ENCODE peak calls at places on chromosomes 3 and 15, in nine cellular contexts. Z is cardiac fibroblast; F is NCI-H345; I is nephron progenitor cell; J is ACHN; G is activated naive CD4-positive, alpha-beta T cell; P is anterior cingulate cortex; Q is CD8-positive, alpha-beta T cell; T is NCI-H1092. L is an unnamed sample.

GRCh38 chr3:126745760-126746394 is 41.8 kb downstream of the CHCHD6 start:
- DNase-seq in Z (peak; percentile 30), F (no peak), I (no peak), J (no peak), G (no peak), P (no peak), Q (no peak), T (no peak), L (no peak)

GRCh38 chr3:47001731-47002489 is 22.4 kb downstream of the NBEAL2 start:
- DNase-seq in Z (no peak), F (no peak), I (no peak), J (no peak), G (no peak), P (no peak), Q (no peak), T (no peak), L (no peak)

GRCh38 chr15:66101715-66102395 is 151.7 kb downstream of the MEGF11 start:
- DNase-seq in Z (no peak), F (no peak), I (no peak), J (no peak), G (no peak), P (no peak), Q (no peak), T (no peak), L (peak; percentile 29)

GRCh38 chr15:93019091-93019490 is 69.9 kb downstream of the RGMA start:
- DNase-seq in Z (no peak), F (no peak), I (no peak), J (no peak), G (no peak), P (no peak), Q (no peak), T (no peak), L (no peak)

GRCh38 chr15:59751552-59752413 is 62.7 kb upstream of the BNIP2 start:
- DNase-seq in Z (peak; percentile 3), F (no peak), I (no peak), J (no peak), G (no peak), P (no peak), Q (no peak), T (no peak), L (no peak)

GRCh38 chr3:112858410-112859069 is 11.9 kb upstream of the CD200R1L start:
- DNase-seq in Z (no peak), F (no peak), I (no peak), J (no peak), G (no peak), P (no peak), Q (no peak), T (no peak), L (no peak)

GRCh38 chr3:168618827-168619226 is 523.1 kb upstream of the GOLIM4 start:
- DNase-seq in Z (no peak), F (no peak), I (no peak), J (no peak), G (no peak), P (no peak), Q (no peak), T (no peak), L (no peak)

GRCh38 chr15:59372352-59373211 is at the start of gene MYO1E:
- DNase-seq in Z (peak; percentile 97), F (peak; percentile 80), I (peak; percentile 80), J (peak; percentile 96), G (no peak), P (peak; percentile 92), Q (peak; percentile 52), T (peak; percentile 39), L (peak; percentile 29)

GRCh38 chr3:78860567-78860966 is 907.2 kb downstream of the ROBO1 start:
- DNase-seq in Z (no peak), F (no peak), I (no peak), J (no peak), G (no peak), P (no peak), Q (no peak), T (no peak), L (no peak)

GRCh38 chr3:128207953-128208352 is 54.7 kb downstream of the EEFSEC start:
- DNase-seq in Z (peak; percentile 32), F (no peak), I (no peak), J (no peak), G (no peak), P (no peak), Q (no peak), T (no peak), L (no peak)

GRCh38 chr15:66042624-66043023 is 173.3 kb downstream of the RAB11A start:
- DNase-seq in Z (no peak), F (no peak), I (no peak), J (no peak), G (no peak), P (no peak), Q (no peak), T (no peak), L (no peak)

GRCh38 chr15:66850078-66850991 is 148.3 kb downstream of the SMAD6 start:
- DNase-seq in Z (no peak), F (no peak), I (no peak), J (no peak), G (no peak), P (no peak), Q (no peak), T (peak; percentile 50), L (no peak)

GRCh38 chr3:23035927-23036640 is 167.0 kb upstream of the UBE2E2 start:
- DNase-seq in Z (no peak), F (no peak), I (peak; percentile 11), J (no peak), G (peak; percentile 13), P (no peak), Q (peak; percentile 52), T (no peak), L (no peak)

GRCh38 chr3:56987238-56987932 is 73.1 kb upstream of the SPATA12 start:
- DNase-seq in Z (peak; percentile 42), F (no peak), I (peak; percentile 37), J (no peak), G (no peak), P (no peak), Q (no peak), T (no peak), L (no peak)

GRCh38 chr3:191997579-191998268 is 536.8 kb downstream of the PYDC2 start:
- DNase-seq in Z (no peak), F (no peak), I (no peak), J (no peak), G (no peak), P (no peak), Q (no peak), T (no peak), L (no peak)

GRCh38 chr15:73282567-73283200 is 86.1 kb downstream of the HCN4 start:
- DNase-seq in Z (no peak), F (no peak), I (no peak), J (no peak), G (no peak), P (no peak), Q (no peak), T (no peak), L (no peak)

GRCh38 chr3:23051240-23052140 is 151.6 kb upstream of the UBE2E2 start:
- DNase-seq in Z (no peak), F (no peak), I (no peak), J (no peak), G (no peak), P (no peak), Q (no peak), T (no peak), L (no peak)

GRCh38 chr3:120214161-120214560 is 70.9 kb downstream of the GPR156 start:
- DNase-seq in Z (no peak), F (peak; percentile 23), I (no peak), J (no peak), G (no peak), P (no peak), Q (no peak), T (no peak), L (no peak)

GRCh38 chr15:65085990-65086679 is 9.6 kb downstream of the KBTBD13 start:
- DNase-seq in Z (peak; percentile 23), F (no peak), I (peak; percentile 58), J (peak; percentile 40), G (no peak), P (no peak), Q (no peak), T (no peak), L (no peak)

GRCh38 chr15:43434436-43434835 is 58.5 kb downstream of the TP53BP1 start:
- DNase-seq in Z (no peak), F (no peak), I (no peak), J (no peak), G (no peak), P (no peak), Q (no peak), T (no peak), L (no peak)

GRCh38 chr15:74291101-74292071 is 55.3 kb downstream of the CCDC33 start:
- DNase-seq in Z (peak; percentile 90), F (no peak), I (peak; percentile 98), J (peak; percentile 65), G (peak; percentile 33), P (peak; percentile 61), Q (peak; percentile 78), T (no peak), L (peak; percentile 95)

GRCh38 chr15:87672309-87672897 is 584.1 kb downstream of the NTRK3 start:
- DNase-seq in Z (peak; percentile 61), F (peak; percentile 5), I (peak; percentile 54), J (peak; percentile 49), G (no peak), P (peak; percentile 27), Q (no peak), T (peak; percentile 25), L (no peak)

GRCh38 chr3:53159415-53160135 is 1.4 kb upstream of the PRKCD start:
- DNase-seq in Z (peak; percentile 66), F (no peak), I (peak; percentile 28), J (no peak), G (no peak), P (no peak), Q (no peak), T (no peak), L (no peak)

GRCh38 chr3:112973325-112974177 is 1.4 kb downstream of the CD200R1 start:
- DNase-seq in Z (no peak), F (no peak), I (no peak), J (no peak), G (peak; percentile 5), P (no peak), Q (no peak), T (no peak), L (no peak)

GRCh38 chr3:64863811-64864210 is 176.0 kb upstream of the ADAMTS9 start:
- DNase-seq in Z (no peak), F (no peak), I (no peak), J (no peak), G (no peak), P (no peak), Q (no peak), T (no peak), L (no peak)

GRCh38 chr3:176046717-176047116 is 1150.6 kb downstream of the TBL1XR1 start:
- DNase-seq in Z (no peak), F (no peak), I (no peak), J (no peak), G (no peak), P (no peak), Q (no peak), T (no peak), L (no peak)

GRCh38 chr3:191963182-191963581 is 502.2 kb downstream of the PYDC2 start:
- DNase-seq in Z (no peak), F (no peak), I (no peak), J (no peak), G (no peak), P (no peak), Q (no peak), T (no peak), L (no peak)

GRCh38 chr3:97686258-97686657 is 78.3 kb upstream of the ARL6 start:
- DNase-seq in Z (no peak), F (no peak), I (no peak), J (no peak), G (no peak), P (no peak), Q (no peak), T (no peak), L (no peak)

GRCh38 chr15:74131618-74132191 is 1.3 kb downstream of the ISLR2 start:
- DNase-seq in Z (no peak), F (no peak), I (no peak), J (no peak), G (no peak), P (no peak), Q (no peak), T (no peak), L (no peak)

GRCh38 chr15:50119063-50119700 is at the start of gene ATP8B4:
- DNase-seq in Z (no peak), F (no peak), I (no peak), J (no peak), G (no peak), P (no peak), Q (no peak), T (no peak), L (no peak)

GRCh38 chr15:62125763-62126162 is 39.3 kb downstream of the C2CD4B start:
- DNase-seq in Z (peak; percentile 83), F (peak; percentile 67), I (no peak), J (peak; percentile 54), G (no peak), P (no peak), Q (no peak), T (no peak), L (no peak)

L was measured in NCI-H1436 treated with DMSO at 0.1 percent for 48 hours.